ENCODE peak calls at places on chromosomes 16 and 17, in five cellular contexts. A is PC-3; Q is AML-193; N is non-pigmented ciliary epithelial cell; P is activated CD4-positive, alpha-beta T cell treated with anti-CD3 and anti-CD28 coated beads, Interleukin-2, amount 50 U/mL, for 4 hours. L is an unnamed sample.

GRCh38 chr16:83898463-83899271 is at the start of gene MLYCD:
- DNase-seq in A (peak; percentile 67), Q (peak; percentile 50), N (no peak), P (peak; percentile 42), L (peak; percentile 33)

GRCh38 chr16:16865374-16865773 is 486.4 kb downstream of the NPIPA7 start:
- DNase-seq in A (no peak), Q (no peak), N (no peak), P (no peak), L (no peak)

GRCh38 chr16:85431431-85432124 is 181.5 kb upstream of the GSE1 start:
- DNase-seq in A (no peak), Q (no peak), N (no peak), P (no peak), L (no peak)

GRCh38 chr17:76408037-76408849 is 23.8 kb downstream of the SPHK1 start:
- DNase-seq in A (peak; percentile 91), Q (peak; percentile 74), N (no peak), P (peak; percentile 63), L (peak; percentile 22)

GRCh38 chr16:48125888-48126287 is 29.9 kb downstream of the ABCC12 start:
- DNase-seq in A (no peak), Q (no peak), N (no peak), P (no peak), L (no peak)

GRCh38 chr17:48107137-48108055 is at the start of gene SNX11:
- DNase-seq in A (peak; percentile 90), Q (peak; percentile 90), N (no peak), P (peak; percentile 97), L (peak; percentile 84)

GRCh38 chr17:49730078-49730786 is 22.5 kb upstream of the SLC35B1 start:
- DNase-seq in A (no peak), Q (no peak), N (no peak), P (no peak), L (no peak)

GRCh38 chr17:4623249-4623648 is 18.2 kb downstream of the ALOX15 start:
- DNase-seq in A (no peak), Q (no peak), N (peak; percentile 54), P (no peak), L (no peak)

GRCh38 chr17:9268546-9268945 is 247.2 kb downstream of the NTN1 start:
- DNase-seq in A (no peak), Q (no peak), N (no peak), P (no peak), L (no peak)

GRCh38 chr16:31107465-31107867 is 720 bp upstream of the BCKDK start:
- DNase-seq in A (no peak), Q (no peak), N (no peak), P (no peak), L (no peak)

GRCh38 chr16:57899771-57900661 is 70.9 kb downstream of the CNGB1 start:
- DNase-seq in A (peak; percentile 68), Q (peak; percentile 57), N (no peak), P (peak; percentile 82), L (peak; percentile 55)

GRCh38 chr16:87713469-87714229 is 52.1 kb downstream of the KLHDC4 start:
- DNase-seq in A (no peak), Q (no peak), N (no peak), P (peak; percentile 53), L (no peak)

GRCh38 chr16:8850279-8850885 is 18.4 kb downstream of the CARHSP1 start:
- DNase-seq in A (peak; percentile 77), Q (peak; percentile 69), N (no peak), P (no peak), L (no peak)

GRCh38 chr16:70656712-70657263 is 10.4 kb downstream of the IL34 start:
- DNase-seq in A (no peak), Q (no peak), N (no peak), P (no peak), L (no peak)

GRCh38 chr17:14098246-14098645 is 28.9 kb downstream of the COX10 start:
- DNase-seq in A (peak; percentile 78), Q (peak; percentile 15), N (no peak), P (no peak), L (no peak)

GRCh38 chr17:1060991-1061390 is 64.1 kb downstream of the TIMM22 start:
- DNase-seq in A (peak; percentile 95), Q (no peak), N (peak; percentile 93), P (no peak), L (no peak)

GRCh38 chr17:47686661-47687327 is 7.2 kb upstream of the TBKBP1 start:
- DNase-seq in A (no peak), Q (no peak), N (no peak), P (no peak), L (no peak)

GRCh38 chr17:44793885-44794698 is 35.3 kb downstream of the ADAM11 start:
- DNase-seq in A (no peak), Q (no peak), N (no peak), P (no peak), L (no peak)

GRCh38 chr17:58956997-58957724 is 149.5 kb downstream of the TRIM37 start:
- DNase-seq in A (peak; percentile 29), Q (no peak), N (peak; percentile 51), P (no peak), L (no peak)

GRCh38 chr17:61444831-61445230 is 7.4 kb upstream of the TBX4 start:
- DNase-seq in A (peak; percentile 88), Q (no peak), N (no peak), P (no peak), L (no peak)

GRCh38 chr16:81697886-81698635 is 81.0 kb upstream of the PLCG2 start:
- DNase-seq in A (no peak), Q (no peak), N (no peak), P (no peak), L (no peak)

GRCh38 chr17:6506679-6507231 is 49.6 kb downstream of the PITPNM3 start:
- DNase-seq in A (peak; percentile 89), Q (no peak), N (no peak), P (no peak), L (no peak)

GRCh38 chr16:67199011-67199807 is at the start of gene ELMO3:
- DNase-seq in A (no peak), Q (no peak), N (no peak), P (no peak), L (no peak)

GRCh38 chr17:6592193-6592592 is 35.8 kb upstream of the PITPNM3 start:
- DNase-seq in A (peak; percentile 54), Q (no peak), N (no peak), P (no peak), L (no peak)

GRCh38 chr16:87342504-87342903 is 25.3 kb upstream of the C16orf95 start:
- DNase-seq in A (no peak), Q (no peak), N (no peak), P (no peak), L (no peak)

GRCh38 chr16:7362231-7362630 is 29.6 kb downstream of the RBFOX1 start:
- DNase-seq in A (no peak), Q (no peak), N (no peak), P (no peak), L (no peak)

GRCh38 chr17:58305626-58306025 is 23.0 kb downstream of the TSPOAP1 start:
- DNase-seq in A (no peak), Q (no peak), N (no peak), P (no peak), L (no peak)

GRCh38 chr17:33522623-33523022 is 229.5 kb upstream of the ASIC2 start:
- DNase-seq in A (no peak), Q (no peak), N (no peak), P (no peak), L (no peak)

GRCh38 chr17:19003543-19003965 is 1.0 kb downstream of the FAM83G start:
- DNase-seq in A (no peak), Q (no peak), N (no peak), P (peak; percentile 30), L (no peak)

GRCh38 chr17:38605852-38606645 is at the start of gene SRCIN1:
- DNase-seq in A (peak; percentile 57), Q (no peak), N (no peak), P (peak; percentile 44), L (peak; percentile 6)

GRCh38 chr17:39198186-39198566 is 707 bp upstream of the CACNB1 start:
- DNase-seq in A (no peak), Q (no peak), N (no peak), P (no peak), L (no peak)

GRCh38 chr16:19771796-19772195 is 53.7 kb downstream of the IQCK start:
- DNase-seq in A (no peak), Q (no peak), N (no peak), P (no peak), L (no peak)

GRCh38 chr16:2236362-2237075 is at the start of gene DNASE1L2:
- DNase-seq in A (peak; percentile 14), Q (no peak), N (no peak), P (no peak), L (no peak)

GRCh38 chr16:57413301-57413730 is 8.7 kb downstream of the CCL17 start:
- DNase-seq in A (no peak), Q (no peak), N (no peak), P (no peak), L (no peak)

GRCh38 chr16:75078886-75079285 is 37.7 kb downstream of the LDHD start:
- DNase-seq in A (no peak), Q (no peak), N (no peak), P (no peak), L (no peak)

L was measured in activated naive CD8-positive, alpha-beta T cell treated with anti-CD3 and anti-CD28 coated beads, Interleukin-2, amount 50 U/mL, for 16 hours.